ENCODE peak calls at places on chromosome 15, in eight cellular contexts. D, O, Q, M, L, S, Z and Y are unnamed samples.

GRCh38 chr15:31100738-31101137 is 787 bp downstream of the TRPM1 start:
- DNase-seq in D (no peak), O (no peak), L (no peak), S (no peak), Z (no peak), M (no peak), Q (no peak), Y (no peak)

GRCh38 chr15:59250249-59250648 is 43.6 kb downstream of the LDHAL6B start:
- DNase-seq in Q (no peak), L (no peak), S (no peak), Z (no peak), O (no peak), M (no peak), D (no peak), Y (no peak)

GRCh38 chr15:41494922-41495735 is 1.5 kb downstream of the ITPKA start:
- DNase-seq in D (no peak), Q (no peak), S (no peak), Z (no peak), L (peak), M (no peak), O (peak), Y (peak)

GRCh38 chr15:52551762-52552161 is 17.1 kb downstream of the ARPP19 start:
- DNase-seq in Q (no peak), M (peak), D (no peak), Z (no peak), L (no peak), O (no peak), S (no peak), Y (no peak)

GRCh38 chr15:28101983-28102441 is 2.9 kb upstream of the OCA2 start:
- DNase-seq in S (no peak), M (no peak), Q (no peak), O (no peak), Z (no peak), D (no peak), L (no peak), Y (no peak)

GRCh38 chr15:99145005-99145404 is 40.1 kb downstream of the SYNM start:
- DNase-seq in O (no peak), Q (no peak), D (no peak), M (no peak), S (no peak), Z (no peak), L (no peak), Y (no peak)

GRCh38 chr15:52021128-52021671 is 2.2 kb downstream of the MAPK6 start:
- DNase-seq in O (no peak), D (peak), L (peak), Z (no peak), M (peak), Q (no peak), S (no peak), Y (peak)

GRCh38 chr15:56102401-56102800 is 109.0 kb upstream of the NEDD4 start:
- DNase-seq in D (no peak), M (no peak), Q (no peak), L (no peak), O (no peak), S (no peak), Z (no peak), Y (no peak)

GRCh38 chr15:100715571-100716455 is 113.4 kb downstream of the ASB7 start:
- DNase-seq in Z (peak), D (no peak), L (no peak), O (no peak), M (no peak), S (peak), Q (no peak), Y (no peak)

GRCh38 chr15:89003865-89004725 is 84.2 kb upstream of the ABHD2 start:
- DNase-seq in M (no peak), L (peak), O (no peak), Z (peak), S (no peak), Q (peak), D (no peak), Y (peak)

GRCh38 chr15:35141743-35142356 is 56.8 kb upstream of the NANOGP8 start:
- DNase-seq in D (peak), O (no peak), L (no peak), S (no peak), M (no peak), Z (no peak), Q (no peak), Y (no peak)

GRCh38 chr15:76376029-76376428 is 39.5 kb downstream of the ISL2 start:
- DNase-seq in M (no peak), L (no peak), Q (no peak), D (no peak), S (no peak), O (no peak), Z (no peak), Y (peak)

GRCh38 chr15:99999282-100000070 is 266.2 kb upstream of the LYSMD4 start:
- DNase-seq in L (no peak), M (no peak), O (no peak), Q (no peak), Z (no peak), D (no peak), S (peak), Y (no peak)

GRCh38 chr15:57506422-57506821 is 85.3 kb upstream of the MYZAP start:
- DNase-seq in L (peak), Q (peak), O (no peak), Z (no peak), D (no peak), S (no peak), M (no peak), Y (peak)

GRCh38 chr15:66625531-66625930 is 59.7 kb upstream of the LCTL start:
- DNase-seq in O (no peak), L (no peak), S (no peak), Q (no peak), D (no peak), Z (no peak), M (no peak), Y (no peak)

DNA sequence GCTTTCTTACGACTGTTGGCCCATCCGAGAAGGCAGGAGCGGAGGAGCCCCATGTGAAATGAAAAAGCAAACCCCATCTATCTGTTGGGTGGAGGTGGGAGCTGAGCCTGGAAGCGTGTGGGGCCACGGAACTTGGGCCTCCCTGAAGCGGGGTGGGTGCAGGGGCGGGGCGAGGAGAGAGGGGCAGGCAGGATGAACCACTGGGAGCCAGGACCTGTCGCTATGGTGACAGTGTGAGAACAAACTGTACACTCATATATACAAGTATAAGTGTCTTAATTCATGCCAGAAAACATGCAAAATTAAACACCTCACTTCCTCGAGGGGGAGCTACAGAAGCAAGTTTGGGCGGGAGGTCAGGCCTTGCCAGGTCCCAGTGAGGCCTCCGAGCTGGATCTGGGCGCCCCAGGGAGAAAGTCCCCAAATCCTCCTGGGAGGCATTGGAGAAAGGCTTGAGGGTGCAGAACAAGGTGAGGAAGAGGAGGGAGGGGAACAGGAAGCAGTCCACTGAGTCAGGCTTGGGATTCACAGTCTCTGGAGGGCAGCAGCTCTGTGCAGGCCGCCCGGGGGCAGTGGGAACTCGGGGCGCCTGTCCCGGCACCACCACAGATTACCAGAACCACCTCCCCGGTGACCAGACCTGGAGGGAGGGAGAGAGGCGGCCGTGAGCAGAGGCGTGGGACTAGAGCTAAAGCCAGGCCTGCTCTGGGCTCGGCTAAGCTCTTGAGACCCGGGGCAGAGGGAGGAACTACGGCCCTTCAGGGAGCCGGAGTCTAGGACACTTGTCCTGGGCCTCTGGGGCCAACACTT is 34.8 kb downstream of the RBPMS2 start:
- DNase-seq in O (no peak), D (peak), M (no peak), Q (peak), Z (peak), S (peak), L (no peak), Y (no peak)
- TF ChIP-seq CTCF in O (no peak), D (peak), M (no peak), Q (peak), Z (no peak), S (peak), L (no peak), Y (peak)

DNA sequence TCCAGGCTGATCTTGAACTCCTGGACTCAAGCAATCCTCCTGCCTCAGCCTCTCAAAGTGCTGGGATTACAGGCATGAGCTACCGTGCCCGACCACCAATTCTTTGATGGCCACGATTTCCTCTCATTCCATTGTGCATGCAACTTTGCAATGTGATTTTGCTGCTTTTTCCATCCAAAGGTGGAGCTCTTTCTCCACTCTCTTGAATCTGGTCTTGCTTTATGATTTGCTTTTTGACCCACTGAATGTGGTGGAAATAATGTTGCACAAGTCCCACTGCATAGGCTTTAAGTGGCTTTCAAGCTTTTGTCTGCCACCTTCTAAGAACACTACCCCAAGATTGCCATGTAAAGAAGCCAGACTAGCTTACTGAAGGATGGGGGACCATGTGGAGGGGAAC is 10.6 kb downstream of the RPS27L start:
- DNase-seq in Z (no peak), S (no peak), Q (no peak), O (no peak), L (no peak), M (no peak), D (no peak), Y (no peak)
- TF ChIP-seq CTCF in Z (no peak), S (no peak), Q (no peak), O (no peak), L (peak), M (no peak), D (no peak), Y (no peak)

GRCh38 chr15:92082217-92082843 is 228.8 kb downstream of the SLCO3A1 start:
- DNase-seq in D (peak), O (peak), S (peak), Z (peak), M (no peak), L (peak), Q (peak), Y (peak)
- TF ChIP-seq CTCF in D (peak), O (peak), S (peak), Z (peak), M (peak), L (peak), Q (peak), Y (peak)

GRCh38 chr15:29568840-29569532 is 253.3 kb downstream of the TJP1 start:
- DNase-seq in M (no peak), O (no peak), Z (no peak), D (no peak), L (peak), Q (peak), S (no peak), Y (peak)
- TF ChIP-seq CTCF in M (no peak), O (peak), Z (no peak), D (no peak), L (peak), Q (peak), S (peak), Y (peak)

GRCh38 chr15:44243829-44244228 is 44.7 kb upstream of the GOLM2 start:
- DNase-seq in O (no peak), D (no peak), S (no peak), Q (no peak), M (no peak), L (peak), Z (no peak), Y (no peak)
- TF ChIP-seq CTCF in O (peak), D (no peak), S (no peak), Q (no peak), M (no peak), L (peak), Z (no peak), Y (peak)

GRCh38 chr15:40339621-40339945 is 1.2 kb downstream of the CCDC9B start:
- DNase-seq in S (no peak), D (no peak), O (no peak), Z (no peak), L (no peak), Q (no peak), M (no peak), Y (no peak)
- TF ChIP-seq CTCF in S (no peak), D (no peak), O (no peak), Z (peak), L (peak), Q (peak), M (no peak), Y (peak)

GRCh38 chr15:80180468-80180867 is 27.7 kb downstream of the FAH start:
- DNase-seq in O (no peak), D (no peak), M (no peak), Z (no peak), S (no peak), Q (no peak), L (no peak), Y (no peak)
- TF ChIP-seq CTCF in O (no peak), D (no peak), M (no peak), Z (no peak), S (no peak), Q (peak), L (no peak), Y (no peak)

GRCh38 chr15:45667002-45667401 is 32.2 kb downstream of the SQOR start:
- DNase-seq in S (no peak), Z (no peak), L (no peak), M (no peak), O (no peak), Q (no peak), D (no peak), Y (no peak)

GRCh38 chr15:45666119-45666875 is 31.5 kb downstream of the SQOR start:
- DNase-seq in S (no peak), Z (no peak), D (no peak), L (no peak), Q (no peak), M (no peak), O (no peak), Y (no peak)

GRCh38 chr15:45662375-45662774 is 27.5 kb downstream of the SQOR start:
- DNase-seq in O (no peak), Z (no peak), D (no peak), M (no peak), L (no peak), Q (no peak), S (no peak), Y (peak)

GRCh38 chr15:45665261-45665660 is 30.4 kb downstream of the SQOR start:
- DNase-seq in O (no peak), D (no peak), L (no peak), M (no peak), Z (no peak), S (no peak), Q (no peak), Y (no peak)

GRCh38 chr15:45664451-45664850 is 29.6 kb downstream of the SQOR start:
- DNase-seq in M (no peak), O (no peak), S (no peak), Q (no peak), L (no peak), Z (no peak), D (no peak), Y (no peak)
- TF ChIP-seq CTCF in M (no peak), O (no peak), S (no peak), Q (no peak), L (no peak), Z (no peak), D (no peak), Y (no peak)

GRCh38 chr15:74962219-74962618 is 5.6 kb upstream of the RPP25 start:
- DNase-seq in O (no peak), L (no peak), M (no peak), S (no peak), Q (no peak), Z (no peak), D (no peak), Y (no peak)

GRCh38 chr15:74961616-74962015 is 5.0 kb upstream of the RPP25 start:
- DNase-seq in O (no peak), D (no peak), M (no peak), S (no peak), Z (no peak), L (no peak), Q (no peak), Y (no peak)

GRCh38 chr15:74964794-74965193 is 8.2 kb upstream of the RPP25 start:
- DNase-seq in L (no peak), S (no peak), D (no peak), M (no peak), O (no peak), Q (peak), Z (no peak), Y (no peak)

GRCh38 chr15:74962671-74963070 is 6.1 kb upstream of the RPP25 start:
- DNase-seq in O (no peak), D (no peak), S (no peak), Q (no peak), M (no peak), L (no peak), Z (no peak), Y (no peak)

DNA sequence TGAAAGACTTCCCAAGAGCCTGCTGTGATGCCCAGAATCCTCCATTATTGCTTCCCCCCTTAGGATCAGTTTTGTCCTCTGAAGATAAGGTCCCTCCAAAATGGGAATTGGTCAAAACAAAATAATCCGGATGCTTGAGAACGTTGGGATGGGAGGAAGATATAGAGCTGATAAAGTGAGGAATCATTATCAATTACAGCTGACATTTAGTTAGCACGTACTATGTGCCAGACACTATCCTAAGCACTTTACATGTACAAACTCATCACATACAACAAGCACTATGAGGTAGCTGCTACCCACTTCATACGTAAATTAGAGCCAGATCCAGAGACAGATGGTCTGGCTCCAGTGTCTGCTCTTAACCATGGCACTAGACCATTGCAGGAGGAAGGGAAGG is 6.6 kb upstream of the RPP25 start:
- DNase-seq in M (no peak), Q (no peak), S (no peak), L (no peak), D (no peak), Z (no peak), O (no peak), Y (no peak)
- TF ChIP-seq CTCF in M (no peak), Q (no peak), S (no peak), L (no peak), D (no peak), Z (no peak), O (no peak), Y (no peak)

GRCh38 chr15:85892232-85892631 is 97.5 kb upstream of the KLHL25 start:
- DNase-seq in Q (no peak), D (no peak), M (no peak), Z (no peak), S (no peak), L (no peak), O (no peak), Y (no peak)

GRCh38 chr15:85897207-85897817 is 102.6 kb upstream of the KLHL25 start:
- DNase-seq in D (no peak), O (no peak), Z (no peak), Q (no peak), M (no peak), S (no peak), L (no peak), Y (no peak)

GRCh38 chr15:85899927-85900326 is 105.2 kb upstream of the KLHL25 start:
- DNase-seq in D (peak), S (no peak), L (no peak), Z (no peak), M (no peak), Q (no peak), O (no peak), Y (no peak)

DNA sequence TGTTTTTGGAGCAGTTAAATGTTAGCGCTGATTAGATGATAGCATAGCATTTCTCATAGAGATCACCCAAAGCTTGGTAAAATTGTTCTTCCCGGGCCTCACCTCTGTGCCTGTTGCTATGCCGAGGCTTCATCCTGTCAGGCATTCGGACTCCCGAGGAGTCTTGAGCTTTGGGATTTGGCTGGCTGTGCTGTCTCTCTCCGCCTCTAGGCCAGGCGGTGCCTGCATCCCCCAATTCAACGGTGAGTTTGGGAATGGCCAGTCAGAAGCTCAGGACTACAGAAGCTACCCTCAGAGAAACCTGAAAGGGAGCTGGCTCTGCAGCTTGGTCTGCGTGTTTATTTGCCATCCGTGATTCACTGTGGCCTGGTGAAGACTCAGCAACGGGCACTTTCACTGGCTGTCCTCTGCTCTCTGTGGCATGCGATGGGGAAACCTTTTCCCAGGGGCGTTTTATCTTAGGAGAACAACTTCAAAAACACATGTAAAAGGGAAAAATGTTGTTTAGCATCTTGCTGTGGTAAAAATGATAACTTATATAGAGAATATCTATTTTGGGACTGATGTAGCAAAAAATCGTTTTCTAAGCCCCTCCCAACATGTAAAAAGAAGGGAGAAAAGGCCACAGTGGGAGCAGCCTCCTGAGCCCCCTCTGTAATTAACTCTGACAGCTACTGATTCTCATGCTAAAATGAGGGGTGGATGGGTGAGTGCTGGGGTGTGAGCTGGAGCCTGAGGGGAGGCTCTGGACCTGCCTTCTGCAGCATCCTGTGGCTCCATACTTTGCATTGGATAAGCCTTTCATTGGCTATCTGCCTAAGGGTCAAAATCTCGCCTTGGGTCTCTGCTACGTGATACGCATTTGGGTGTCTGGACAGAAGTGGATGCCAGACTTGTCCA is 103.3 kb upstream of the KLHL25 start:
- DNase-seq in O (no peak), S (no peak), D (no peak), Q (no peak), L (no peak), Z (no peak), M (no peak), Y (peak)
- TF ChIP-seq CTCF in O (no peak), S (no peak), D (no peak), Q (no peak), L (no peak), Z (no peak), M (no peak), Y (peak)